ENCODE peak calls at places on chromosome 1, in eight cellular contexts. One of them, this sample, is unnamed.

GRCh38 chr1:161725888-161726630 is 4.7 kb downstream of the FCRLB start:
- DNase-seq in HFF-Myc: no peak
- DNase-seq in lung: no peak
- DNase-seq in RWPE1: peak; percentile 19
- DNase-seq in mucosa of descending colon: peak; percentile 34
- DNase-seq in mammary epithelial cell: peak; percentile 54
- DNase-seq in tibial nerve: peak; percentile 16
- DNase-seq in ascending aorta: no peak
- DNase-seq in this sample: peak; percentile 67

GRCh38 chr1:211476200-211476849 is 15.6 kb downstream of the RD3 start:
- DNase-seq in HFF-Myc: peak; percentile 30
- DNase-seq in lung: peak; percentile 74
- DNase-seq in RWPE1: peak; percentile 50
- DNase-seq in mucosa of descending colon: peak; percentile 89
- DNase-seq in mammary epithelial cell: peak; percentile 36
- DNase-seq in tibial nerve: peak; percentile 48
- DNase-seq in ascending aorta: peak; percentile 23
- DNase-seq in this sample: peak; percentile 93

GRCh38 chr1:216331211-216331610 is 92.0 kb downstream of the USH2A start:
- DNase-seq in HFF-Myc: no peak
- DNase-seq in lung: no peak
- DNase-seq in RWPE1: peak; percentile 12
- DNase-seq in mucosa of descending colon: no peak
- DNase-seq in mammary epithelial cell: no peak
- DNase-seq in tibial nerve: no peak
- DNase-seq in ascending aorta: no peak
- DNase-seq in this sample: no peak

GRCh38 chr1:214637722-214638473 is 34.9 kb downstream of the CENPF start:
- DNase-seq in HFF-Myc: no peak
- DNase-seq in lung: no peak
- DNase-seq in RWPE1: peak; percentile 30
- DNase-seq in mucosa of descending colon: peak; percentile 25
- DNase-seq in mammary epithelial cell: peak; percentile 46
- DNase-seq in tibial nerve: no peak
- DNase-seq in ascending aorta: no peak
- DNase-seq in this sample: peak; percentile 71

GRCh38 chr1:66210653-66211052 is 323.3 kb upstream of the SGIP1 start:
- DNase-seq in HFF-Myc: no peak
- DNase-seq in lung: no peak
- DNase-seq in RWPE1: no peak
- DNase-seq in mucosa of descending colon: no peak
- DNase-seq in mammary epithelial cell: no peak
- DNase-seq in tibial nerve: no peak
- DNase-seq in ascending aorta: no peak
- DNase-seq in this sample: no peak

GRCh38 chr1:15201221-15201620 is 45.8 kb upstream of the FHAD1 start:
- DNase-seq in HFF-Myc: no peak
- DNase-seq in lung: no peak
- DNase-seq in RWPE1: no peak
- DNase-seq in mucosa of descending colon: no peak
- DNase-seq in mammary epithelial cell: no peak
- DNase-seq in tibial nerve: no peak
- DNase-seq in ascending aorta: no peak
- DNase-seq in this sample: no peak

GRCh38 chr1:103788377-103788776 is 38.7 kb downstream of the AMY1C start:
- DNase-seq in HFF-Myc: no peak
- DNase-seq in lung: no peak
- DNase-seq in RWPE1: no peak
- DNase-seq in mucosa of descending colon: no peak
- DNase-seq in mammary epithelial cell: no peak
- DNase-seq in tibial nerve: no peak
- DNase-seq in ascending aorta: no peak
- DNase-seq in this sample: peak; percentile 42

GRCh38 chr1:101262601-101263348 is 26.0 kb downstream of the S1PR1 start:
- DNase-seq in HFF-Myc: no peak
- DNase-seq in lung: no peak
- DNase-seq in RWPE1: no peak
- DNase-seq in mucosa of descending colon: peak; percentile 36
- DNase-seq in mammary epithelial cell: no peak
- DNase-seq in tibial nerve: no peak
- DNase-seq in ascending aorta: no peak
- DNase-seq in this sample: no peak

GRCh38 chr1:21355956-21356355 is 65.7 kb upstream of the ECE1 start:
- DNase-seq in HFF-Myc: no peak
- DNase-seq in lung: no peak
- DNase-seq in RWPE1: no peak
- DNase-seq in mucosa of descending colon: no peak
- DNase-seq in mammary epithelial cell: peak; percentile 44
- DNase-seq in tibial nerve: no peak
- DNase-seq in ascending aorta: no peak
- DNase-seq in this sample: peak; percentile 53

GRCh38 chr1:51433972-51434510 is 85.0 kb downstream of the EPS15 start:
- DNase-seq in HFF-Myc: no peak
- DNase-seq in lung: no peak
- DNase-seq in RWPE1: no peak
- DNase-seq in mucosa of descending colon: no peak
- DNase-seq in mammary epithelial cell: no peak
- DNase-seq in tibial nerve: no peak
- DNase-seq in ascending aorta: no peak
- DNase-seq in this sample: no peak

GRCh38 chr1:10908266-10908665 is 104.2 kb upstream of the TARDBP start:
- DNase-seq in HFF-Myc: no peak
- DNase-seq in lung: no peak
- DNase-seq in RWPE1: no peak
- DNase-seq in mucosa of descending colon: no peak
- DNase-seq in mammary epithelial cell: no peak
- DNase-seq in tibial nerve: no peak
- DNase-seq in ascending aorta: no peak
- DNase-seq in this sample: no peak

GRCh38 chr1:6634278-6635052 is 9.8 kb downstream of the THAP3 start:
- DNase-seq in HFF-Myc: no peak
- DNase-seq in lung: peak; percentile 46
- DNase-seq in RWPE1: peak; percentile 30
- DNase-seq in mucosa of descending colon: peak; percentile 80
- DNase-seq in mammary epithelial cell: peak; percentile 16
- DNase-seq in tibial nerve: no peak
- DNase-seq in ascending aorta: no peak
- DNase-seq in this sample: peak; percentile 46

GRCh38 chr1:25569599-25570458 is 26.4 kb downstream of the LDLRAP1 start:
- DNase-seq in HFF-Myc: no peak
- DNase-seq in lung: no peak
- DNase-seq in RWPE1: no peak
- DNase-seq in mucosa of descending colon: no peak
- DNase-seq in mammary epithelial cell: no peak
- DNase-seq in tibial nerve: no peak
- DNase-seq in ascending aorta: no peak
- DNase-seq in this sample: no peak

GRCh38 chr1:41678141-41678878 is 193.8 kb upstream of the EDN2 start:
- DNase-seq in HFF-Myc: peak; percentile 49
- DNase-seq in lung: no peak
- DNase-seq in RWPE1: no peak
- DNase-seq in mucosa of descending colon: no peak
- DNase-seq in mammary epithelial cell: peak; percentile 79
- DNase-seq in tibial nerve: peak; percentile 60
- DNase-seq in ascending aorta: no peak
- DNase-seq in this sample: no peak

GRCh38 chr1:89986020-89986419 is 8.9 kb upstream of the ZNF326 start:
- DNase-seq in HFF-Myc: no peak
- DNase-seq in lung: no peak
- DNase-seq in RWPE1: no peak
- DNase-seq in mucosa of descending colon: no peak
- DNase-seq in mammary epithelial cell: no peak
- DNase-seq in tibial nerve: no peak
- DNase-seq in ascending aorta: no peak
- DNase-seq in this sample: no peak

DNA sequence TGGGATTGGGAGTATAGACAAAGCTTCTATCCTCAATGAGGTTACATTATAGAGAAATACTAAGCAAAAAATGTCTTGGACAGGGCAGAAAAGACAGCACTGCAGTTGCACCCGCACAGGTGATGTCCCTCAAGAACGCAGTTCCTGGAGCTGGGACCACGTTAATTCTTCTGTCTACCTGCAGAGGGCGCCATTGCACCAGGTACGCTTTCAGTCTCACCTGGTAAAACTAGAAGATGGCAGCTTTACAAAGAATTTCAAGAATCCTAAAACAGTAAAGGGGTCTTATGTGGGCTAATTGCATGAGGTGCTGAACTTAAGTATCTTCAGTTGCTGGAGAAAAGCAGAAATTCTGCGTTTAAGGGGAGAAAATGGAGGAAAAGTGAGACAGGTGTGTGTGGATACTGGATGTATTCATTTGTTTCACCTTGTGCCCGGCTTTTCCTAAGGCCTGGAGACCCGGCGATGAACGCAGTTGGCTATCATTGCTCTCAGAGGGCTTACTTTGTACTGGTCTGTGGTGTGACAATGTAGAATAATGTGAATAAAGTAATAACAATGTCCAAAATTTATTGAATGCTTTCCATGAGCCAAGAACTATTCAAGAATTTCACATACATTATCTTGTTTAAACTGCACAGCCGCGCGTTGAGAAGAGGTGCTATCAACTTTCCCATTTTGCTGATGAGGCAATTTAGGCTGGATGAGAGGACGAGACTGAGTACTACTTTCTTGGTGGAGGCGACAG is 276.3 kb upstream of the GREM2 start:
- DNase-seq in HFF-Myc: no peak
- DNase-seq in lung: peak; percentile 35
- DNase-seq in RWPE1: peak; percentile 57
- DNase-seq in mucosa of descending colon: peak; percentile 48
- DNase-seq in mammary epithelial cell: peak; percentile 4
- DNase-seq in tibial nerve: no peak
- DNase-seq in ascending aorta: no peak
- DNase-seq in this sample: peak; percentile 88
- TF ChIP-seq CTCF in HFF-Myc: peak; percentile 82
- TF ChIP-seq CTCF in lung: peak; percentile 21
- TF ChIP-seq CTCF in RWPE1: peak; percentile 73
- TF ChIP-seq CTCF in mucosa of descending colon: peak; percentile 32
- TF ChIP-seq CTCF in mammary epithelial cell: peak; percentile 64
- TF ChIP-seq CTCF in tibial nerve: no peak
- TF ChIP-seq CTCF in ascending aorta: no peak
- TF ChIP-seq CTCF in this sample: peak; percentile 100

DNA sequence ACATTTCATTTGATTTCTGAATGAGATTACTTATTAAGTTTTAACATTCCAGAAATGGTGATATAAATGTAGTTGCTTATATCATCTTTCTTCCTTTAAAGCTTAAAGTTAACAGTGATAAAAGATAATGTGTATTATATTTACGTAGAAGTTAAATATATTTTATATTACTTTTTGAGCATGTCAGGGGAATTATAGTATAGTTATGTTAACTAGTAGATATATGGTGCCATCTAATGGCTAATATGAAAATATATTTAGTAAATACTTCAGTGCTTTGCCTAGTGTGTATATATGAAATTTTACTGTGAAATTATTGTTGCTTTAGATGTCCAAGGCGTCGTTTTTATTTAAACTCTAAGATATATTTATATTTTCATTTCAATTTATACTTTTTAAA is 51.5 kb downstream of the SYT14 start:
- DNase-seq in HFF-Myc: no peak
- DNase-seq in lung: no peak
- DNase-seq in RWPE1: peak; percentile 26
- DNase-seq in mucosa of descending colon: no peak
- DNase-seq in mammary epithelial cell: peak; percentile 11
- DNase-seq in tibial nerve: no peak
- DNase-seq in ascending aorta: no peak
- DNase-seq in this sample: peak; percentile 42
- TF ChIP-seq CTCF in HFF-Myc: no peak
- TF ChIP-seq CTCF in lung: no peak
- TF ChIP-seq CTCF in RWPE1: peak; percentile 36
- TF ChIP-seq CTCF in mucosa of descending colon: no peak
- TF ChIP-seq CTCF in mammary epithelial cell: peak; percentile 34
- TF ChIP-seq CTCF in tibial nerve: no peak
- TF ChIP-seq CTCF in ascending aorta: no peak
- TF ChIP-seq CTCF in this sample: peak; percentile 74

DNA sequence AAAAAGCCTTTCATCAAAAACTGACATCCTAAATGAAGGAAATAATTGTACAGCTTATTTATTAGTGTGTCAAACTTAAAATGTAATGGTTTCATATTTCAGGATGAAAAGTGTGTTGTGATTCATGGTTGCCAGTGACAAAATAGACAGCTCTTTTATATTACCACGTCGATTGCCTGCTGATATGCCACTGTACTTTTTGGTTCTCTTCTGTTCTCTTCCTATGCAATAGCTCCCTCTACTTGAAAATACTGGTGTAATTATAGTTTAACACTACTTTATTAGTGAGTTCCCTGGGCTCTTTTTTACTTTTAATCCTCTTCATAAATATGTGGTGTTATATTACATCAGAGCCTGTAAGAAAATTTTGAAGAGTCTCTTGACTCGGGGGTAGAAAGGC is 111.3 kb downstream of the PATJ start:
- DNase-seq in HFF-Myc: peak; percentile 24
- DNase-seq in lung: no peak
- DNase-seq in RWPE1: no peak
- DNase-seq in mucosa of descending colon: no peak
- DNase-seq in mammary epithelial cell: no peak
- DNase-seq in tibial nerve: no peak
- DNase-seq in ascending aorta: no peak
- DNase-seq in this sample: no peak
- TF ChIP-seq CTCF in HFF-Myc: no peak
- TF ChIP-seq CTCF in lung: no peak
- TF ChIP-seq CTCF in RWPE1: no peak
- TF ChIP-seq CTCF in mucosa of descending colon: no peak
- TF ChIP-seq CTCF in mammary epithelial cell: no peak
- TF ChIP-seq CTCF in tibial nerve: peak; percentile 30
- TF ChIP-seq CTCF in ascending aorta: no peak
- TF ChIP-seq CTCF in this sample: no peak

GRCh38 chr1:82013702-82014101 is 213.0 kb downstream of the ADGRL2 start:
- DNase-seq in HFF-Myc: no peak
- DNase-seq in lung: no peak
- DNase-seq in RWPE1: no peak
- DNase-seq in mucosa of descending colon: no peak
- DNase-seq in mammary epithelial cell: no peak
- DNase-seq in tibial nerve: no peak
- DNase-seq in ascending aorta: no peak
- DNase-seq in this sample: no peak

GRCh38 chr1:82018319-82018718 is 217.6 kb downstream of the ADGRL2 start:
- DNase-seq in HFF-Myc: no peak
- DNase-seq in lung: no peak
- DNase-seq in RWPE1: no peak
- DNase-seq in mucosa of descending colon: no peak
- DNase-seq in mammary epithelial cell: no peak
- DNase-seq in tibial nerve: no peak
- DNase-seq in ascending aorta: no peak
- DNase-seq in this sample: no peak

GRCh38 chr1:82019512-82019911 is 218.8 kb downstream of the ADGRL2 start:
- DNase-seq in HFF-Myc: no peak
- DNase-seq in lung: no peak
- DNase-seq in RWPE1: no peak
- DNase-seq in mucosa of descending colon: no peak
- DNase-seq in mammary epithelial cell: no peak
- DNase-seq in tibial nerve: no peak
- DNase-seq in ascending aorta: no peak
- DNase-seq in this sample: no peak

DNA sequence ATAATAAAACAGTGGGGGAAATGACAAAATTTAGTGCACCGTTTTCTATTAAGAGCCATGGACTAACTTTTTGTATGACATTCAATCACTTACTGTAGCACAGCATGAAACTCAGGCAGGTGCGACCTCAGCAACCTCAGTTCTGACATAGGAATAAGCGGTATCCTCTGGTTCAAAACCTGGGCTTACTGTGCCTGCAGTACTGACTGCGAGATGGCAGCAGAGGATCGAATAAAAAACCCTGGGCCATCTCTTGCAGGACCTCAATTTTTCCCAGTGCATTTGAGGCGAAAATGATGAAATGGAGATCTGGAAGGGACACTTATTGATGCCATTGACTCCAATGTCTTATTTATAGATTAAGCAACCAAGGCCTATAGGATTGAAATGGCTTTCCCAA is 214.7 kb downstream of the ADGRL2 start:
- DNase-seq in HFF-Myc: no peak
- DNase-seq in lung: no peak
- DNase-seq in RWPE1: no peak
- DNase-seq in mucosa of descending colon: no peak
- DNase-seq in mammary epithelial cell: no peak
- DNase-seq in tibial nerve: no peak
- DNase-seq in ascending aorta: no peak
- DNase-seq in this sample: no peak
- TF ChIP-seq CTCF in HFF-Myc: no peak
- TF ChIP-seq CTCF in lung: no peak
- TF ChIP-seq CTCF in RWPE1: no peak
- TF ChIP-seq CTCF in mucosa of descending colon: no peak
- TF ChIP-seq CTCF in mammary epithelial cell: no peak
- TF ChIP-seq CTCF in tibial nerve: no peak
- TF ChIP-seq CTCF in ascending aorta: no peak
- TF ChIP-seq CTCF in this sample: no peak

This sample was measured in MCF 10A.